ENCODE peak calls at places on chromosome X, in ten cellular contexts. F is activated naive CD8-positive, alpha-beta T cell treated with anti-CD3 and anti-CD28 coated beads for 36 hours; S is HCT116; R is sciatic nerve; L is astrocyte of the spinal cord; E is LoVo; P is pancreas; M is nephron progenitor cell; K is transverse colon; Y is GM13977. D is an unnamed sample.

GRCh38 chrX:105821471-105822081 is 763 bp upstream of the NRK start:
- DNase-seq in P (peak), F (no peak), R (no peak), S (no peak), E (no peak), M (peak), L (peak), Y (no peak), K (peak), D (no peak)

GRCh38 chrX:103369479-103369878 is 6.9 kb upstream of the BEX3 start:
- DNase-seq in R (no peak), P (no peak), S (no peak), Y (no peak), L (no peak), K (no peak), M (no peak), F (no peak), E (no peak), D (no peak)

GRCh38 chrX:22634751-22635150 is 362.0 kb downstream of the CBLL2 start:
- DNase-seq in M (no peak), S (no peak), F (no peak), K (no peak), L (peak), Y (no peak), E (no peak), R (no peak), P (no peak), D (no peak)

GRCh38 chrX:22577181-22577580 is 304.5 kb downstream of the CBLL2 start:
- DNase-seq in L (peak), S (no peak), F (no peak), Y (no peak), E (no peak), R (no peak), M (no peak), P (no peak), K (no peak), D (no peak)

GRCh38 chrX:34884693-34885277 is 57.8 kb upstream of the FAM47B start:
- DNase-seq in Y (no peak), K (no peak), F (no peak), S (no peak), L (peak), M (no peak), E (peak), R (no peak), P (no peak), D (no peak)

GRCh38 chrX:8868070-8868795 is 67.0 kb upstream of the FAM9A start:
- DNase-seq in R (no peak), P (no peak), K (no peak), S (no peak), Y (no peak), L (peak), E (no peak), M (peak), F (no peak), D (no peak)

GRCh38 chrX:91434351-91435168 is at the start of gene PABPC5:
- DNase-seq in F (no peak), E (no peak), M (peak), R (peak), K (peak), L (peak), Y (no peak), S (no peak), P (peak), D (no peak)

GRCh38 chrX:72568406-72569092 is 4.1 kb downstream of the HDAC8 start:
- DNase-seq in F (no peak), E (no peak), R (no peak), S (no peak), P (no peak), M (no peak), L (peak), K (no peak), Y (no peak), D (no peak)

D was measured in stimulated activated CD8-positive, alpha-beta memory T cell treated with anti-CD3 and anti-CD28 coated beads, Interleukin-4, amount 100 ng/mL, for 4 hours.